ENCODE peak calls at places on chromosomes 4 and X, in six cellular contexts. C is endothelial cell, W is T-helper 17 cell, N is uterus, D is midbrain, Q is ELR. V is an unnamed sample.

GRCh38 chr4:176001171-176002006 is 64.3 kb upstream of the WDR17 start:
- DNase-seq in C (peak), W (no peak), N (peak), D (peak), Q (peak), V (no peak)

GRCh38 chr4:80806472-80806871 is 224.0 kb upstream of the BMP3 start:
- DNase-seq in C (no peak), W (no peak), N (no peak), D (no peak), Q (no peak), V (no peak)

GRCh38 chr4:177091515-177091914 is 218.2 kb upstream of the NEIL3 start:
- DNase-seq in C (no peak), W (no peak), N (no peak), D (no peak), Q (no peak), V (no peak)

GRCh38 chr4:69167300-69167699 is 47.2 kb downstream of the UGT2B11 start:
- DNase-seq in C (no peak), W (no peak), N (no peak), D (no peak), Q (peak), V (no peak)

GRCh38 chr4:132737344-132737743 is 411.8 kb upstream of the PCDH10 start:
- DNase-seq in C (no peak), W (no peak), N (no peak), D (no peak), Q (no peak), V (no peak)

GRCh38 chr4:185165605-185166063 is 22.6 kb downstream of the SLC25A4 start:
- DNase-seq in C (no peak), W (no peak), N (no peak), D (no peak), Q (no peak), V (peak)

GRCh38 chr4:107252621-107253020 is 216.5 kb upstream of the DKK2 start:
- DNase-seq in C (no peak), W (no peak), N (no peak), D (no peak), Q (no peak), V (no peak)

GRCh38 chrX:154748712-154749339 is 2.1 kb downstream of the GAB3 start:
- DNase-seq in C (peak), W (peak), N (peak), D (peak), Q (peak), V (peak)

GRCh38 chrX:150774798-150775568 is 81.8 kb downstream of the MTMR1 start:
- DNase-seq in C (no peak), W (no peak), N (no peak), D (peak), Q (no peak), V (no peak)

GRCh38 chrX:141760761-141761160 is 62.2 kb upstream of the SPANXD start:
- DNase-seq in C (no peak), W (no peak), N (no peak), D (no peak), Q (peak), V (no peak)

GRCh38 chr4:20042769-20043168 is 208.9 kb upstream of the SLIT2 start:
- DNase-seq in C (no peak), W (no peak), N (no peak), D (no peak), Q (no peak), V (no peak)

GRCh38 chrX:111447298-111447697 is 35.3 kb upstream of the DCX start:
- DNase-seq in C (peak), W (no peak), N (no peak), D (no peak), Q (peak), V (peak)

GRCh38 chr4:306551-306961 is 1.3 kb upstream of the ZNF732 start:
- DNase-seq in C (no peak), W (no peak), N (no peak), D (no peak), Q (no peak), V (no peak)

GRCh38 chr4:3573131-3573530 is 40.9 kb upstream of the LRPAP1 start:
- DNase-seq in C (no peak), W (no peak), N (no peak), D (no peak), Q (no peak), V (no peak)

GRCh38 chr4:41213563-41214157 is 682 bp downstream of the APBB2 start:
- DNase-seq in C (peak), W (no peak), N (peak), D (no peak), Q (peak), V (no peak)

GRCh38 chr4:27638163-27638915 is 777.7 kb downstream of the STIM2 start:
- DNase-seq in C (no peak), W (no peak), N (no peak), D (no peak), Q (peak), V (no peak)

GRCh38 chr4:47650584-47651130 is 165.6 kb downstream of the ATP10D start:
- DNase-seq in C (no peak), W (no peak), N (no peak), D (no peak), Q (no peak), V (no peak)

GRCh38 chr4:14650127-14650526 is 352.2 kb upstream of the CPEB2 start:
- DNase-seq in C (no peak), W (no peak), N (no peak), D (no peak), Q (peak), V (no peak)

GRCh38 chr4:77579406-77580076 is 26.1 kb upstream of the CXCL13 start:
- DNase-seq in C (no peak), W (no peak), N (no peak), D (no peak), Q (peak), V (no peak)

GRCh38 chr4:178966644-178967043 is 1524.4 kb upstream of the AGA start:
- DNase-seq in C (no peak), W (no peak), N (no peak), D (no peak), Q (peak), V (no peak)

GRCh38 chr4:174429701-174430100 is 92.6 kb downstream of the HPGD start:
- DNase-seq in C (no peak), W (no peak), N (no peak), D (no peak), Q (no peak), V (no peak)

GRCh38 chr4:98571161-98571786 is 87.1 kb downstream of the TSPAN5 start:
- DNase-seq in C (no peak), W (no peak), N (no peak), D (no peak), Q (no peak), V (no peak)

GRCh38 chr4:22115262-22115661 is 166.7 kb upstream of the KCNIP4 start:
- DNase-seq in C (no peak), W (no peak), N (no peak), D (no peak), Q (no peak), V (no peak)

GRCh38 chr4:145898926-145899531 is 39.6 kb downstream of the ZNF827 start:
- DNase-seq in C (no peak), W (no peak), N (no peak), D (no peak), Q (no peak), V (no peak)

GRCh38 chr4:184473515-184474260 is 662 bp downstream of the IRF2 start:
- DNase-seq in C (peak), W (peak), N (peak), D (peak), Q (peak), V (peak)

GRCh38 chrX:134886201-134886600 is 104.6 kb upstream of the SMIM10 start:
- DNase-seq in C (no peak), W (no peak), N (no peak), D (no peak), Q (peak), V (no peak)

V was measured in activated naive CD4-positive, alpha-beta T cell treated with anti-CD3 and anti-CD28 coated beads, Interleukin-2, amount 10 ng/mL, durations not matched to agents 7 days and 5 days.